ENCODE peak calls at places on chromosome 9, in ten cellular contexts. X is cardiac muscle cell, S is left ventricle myocardium inferior, C is epithelial cell of esophagus, U is sigmoid colon, I is tibial artery, Q is stomach, W is bronchial epithelial cell, L is astrocyte, R is cardiac fibroblast. J is an unnamed sample.

GRCh38 chr9:12785251-12785880 is 10.5 kb downstream of the LURAP1L start:
- DNase-seq in X (no peak), S (no peak), C (peak), U (peak), I (peak), Q (peak), W (peak), L (peak), R (peak), J (peak)

GRCh38 chr9:128633601-128634000 is 23.0 kb downstream of the DYNC2I2 start:
- DNase-seq in X (no peak), S (no peak), C (no peak), U (no peak), I (no peak), Q (no peak), W (no peak), L (no peak), R (no peak), J (no peak)

GRCh38 chr9:127316586-127317383 is 52.2 kb downstream of the GARNL3 start:
- DNase-seq in X (no peak), S (no peak), C (peak), U (no peak), I (peak), Q (no peak), W (peak), L (peak), R (peak), J (no peak)

GRCh38 chr9:21583628-21584027 is 101.5 kb upstream of the IFNE start:
- DNase-seq in X (no peak), S (no peak), C (no peak), U (no peak), I (no peak), Q (no peak), W (no peak), L (peak), R (no peak), J (no peak)

GRCh38 chr9:81372628-81373191 is 316.6 kb downstream of the TLE1 start:
- DNase-seq in X (peak), S (peak), C (no peak), U (no peak), I (peak), Q (peak), W (no peak), L (peak), R (peak), J (no peak)

GRCh38 chr9:131053896-131054295 is 42.4 kb upstream of the AIF1L start:
- DNase-seq in X (no peak), S (no peak), C (no peak), U (no peak), I (no peak), Q (no peak), W (no peak), L (no peak), R (no peak), J (no peak)

GRCh38 chr9:124133752-124134151 is 122.2 kb downstream of the LHX2 start:
- DNase-seq in X (peak), S (no peak), C (no peak), U (no peak), I (peak), Q (peak), W (no peak), L (no peak), R (peak), J (no peak)

GRCh38 chr9:21812415-21812814 is 10.0 kb downstream of the MTAP start:
- DNase-seq in X (peak), S (no peak), C (peak), U (no peak), I (no peak), Q (no peak), W (peak), L (peak), R (peak), J (no peak)

GRCh38 chr9:114738581-114739316 is 56.8 kb upstream of the TEX48 start:
- DNase-seq in X (peak), S (peak), C (peak), U (peak), I (peak), Q (peak), W (peak), L (peak), R (peak), J (no peak)

GRCh38 chr9:116464987-116465571 is 222.0 kb upstream of the TRIM32 start:
- DNase-seq in X (peak), S (no peak), C (no peak), U (no peak), I (no peak), Q (peak), W (no peak), L (no peak), R (no peak), J (no peak)

GRCh38 chr9:116860509-116861120 is 173.5 kb downstream of the TRIM32 start:
- DNase-seq in X (peak), S (peak), C (peak), U (peak), I (peak), Q (peak), W (peak), L (peak), R (peak), J (no peak)

GRCh38 chr9:27276182-27277030 is 20.5 kb downstream of the EQTN start:
- DNase-seq in X (peak), S (no peak), C (peak), U (no peak), I (no peak), Q (no peak), W (peak), L (peak), R (peak), J (no peak)

GRCh38 chr9:3906437-3907213 is 380.8 kb upstream of the RFX3 start:
- DNase-seq in X (peak), S (no peak), C (peak), U (no peak), I (no peak), Q (no peak), W (peak), L (peak), R (peak), J (no peak)

GRCh38 chr9:34547960-34548603 is 25.3 kb upstream of the ENHO start:
- DNase-seq in X (peak), S (peak), C (peak), U (peak), I (peak), Q (peak), W (peak), L (peak), R (peak), J (peak)

GRCh38 chr9:102069969-102070368 is 331.5 kb upstream of the GRIN3A start:
- DNase-seq in X (peak), S (no peak), C (no peak), U (no peak), I (no peak), Q (no peak), W (peak), L (peak), R (peak), J (no peak)

GRCh38 chr9:99560561-99560960 is 261.1 kb upstream of the NR4A3 start:
- DNase-seq in X (no peak), S (no peak), C (no peak), U (no peak), I (no peak), Q (no peak), W (no peak), L (no peak), R (no peak), J (no peak)

GRCh38 chr9:119905706-119906105 is 536.5 kb upstream of the BRINP1 start:
- DNase-seq in X (no peak), S (no peak), C (no peak), U (no peak), I (no peak), Q (no peak), W (no peak), L (no peak), R (no peak), J (no peak)

GRCh38 chr9:125493861-125494554 is 213.0 kb downstream of the MAPKAP1 start:
- DNase-seq in X (no peak), S (no peak), C (no peak), U (no peak), I (no peak), Q (no peak), W (no peak), L (no peak), R (no peak), J (no peak)

GRCh38 chr9:137411670-137412380 is 11.1 kb downstream of the EXD3 start:
- DNase-seq in X (peak), S (peak), C (peak), U (peak), I (peak), Q (peak), W (peak), L (peak), R (peak), J (no peak)

GRCh38 chr9:99112750-99113417 is 8.0 kb downstream of the TGFBR1 start:
- DNase-seq in X (no peak), S (no peak), C (no peak), U (no peak), I (no peak), Q (no peak), W (no peak), L (no peak), R (no peak), J (no peak)

GRCh38 chr9:76818271-76818670 is 54.0 kb downstream of the PCA3 start:
- DNase-seq in X (peak), S (peak), C (peak), U (peak), I (peak), Q (peak), W (peak), L (peak), R (peak), J (peak)

GRCh38 chr9:110110154-110110553 is 97.8 kb downstream of the C9orf152 start:
- DNase-seq in X (no peak), S (no peak), C (no peak), U (no peak), I (no peak), Q (no peak), W (no peak), L (no peak), R (no peak), J (no peak)

GRCh38 chr9:89426389-89426961 is 71.4 kb downstream of the SEMA4D start:
- DNase-seq in X (no peak), S (no peak), C (no peak), U (no peak), I (no peak), Q (no peak), W (no peak), L (no peak), R (no peak), J (no peak)

GRCh38 chr9:36974731-36975130 is 59.3 kb downstream of the PAX5 start:
- DNase-seq in X (no peak), S (no peak), C (no peak), U (no peak), I (no peak), Q (peak), W (no peak), L (no peak), R (no peak), J (no peak)
- TF ChIP-seq CTCF in X (peak), S (no peak), C (peak), U (no peak), I (no peak), Q (no peak), W (peak), L (no peak), R (peak), J (no peak)

GRCh38 chr9:37650299-37650872 is 368 bp upstream of the FRMPD1 start:
- DNase-seq in X (no peak), S (no peak), C (no peak), U (no peak), I (no peak), Q (no peak), W (no peak), L (no peak), R (no peak), J (no peak)
- H3K4me3 ChIP-seq in X (peak), S (peak), C (no peak), U (peak), I (peak), Q (peak), W (no peak), L (no peak), R (no peak), J (peak)

GRCh38 chr9:20335668-20336332 is 286.5 kb downstream of the MLLT3 start:
- DNase-seq in X (no peak), S (no peak), C (no peak), U (no peak), I (no peak), Q (no peak), W (no peak), L (no peak), R (no peak), J (no peak)
- TF ChIP-seq CTCF in X (no peak), S (no peak), C (no peak), U (no peak), I (no peak), Q (no peak), W (no peak), L (no peak), R (no peak), J (no peak)

GRCh38 chr9:93953492-93954435 is 1.4 kb downstream of the BARX1 start:
- DNase-seq in X (no peak), S (no peak), C (no peak), U (peak), I (no peak), Q (no peak), W (no peak), L (no peak), R (no peak), J (no peak)
- H3K4me3 ChIP-seq in X (no peak), S (peak), C (no peak), U (no peak), I (no peak), Q (peak), W (no peak), L (no peak), R (no peak), J (peak)

GRCh38 chr9:35675732-35676392 is 2.1 kb downstream of the CA9 start:
- DNase-seq in X (peak), S (no peak), C (no peak), U (no peak), I (no peak), Q (peak), W (no peak), L (no peak), R (no peak), J (no peak)
- TF ChIP-seq CTCF in X (peak), S (peak), C (no peak), U (no peak), I (no peak), Q (no peak), W (no peak), L (no peak), R (no peak), J (no peak)

DNA sequence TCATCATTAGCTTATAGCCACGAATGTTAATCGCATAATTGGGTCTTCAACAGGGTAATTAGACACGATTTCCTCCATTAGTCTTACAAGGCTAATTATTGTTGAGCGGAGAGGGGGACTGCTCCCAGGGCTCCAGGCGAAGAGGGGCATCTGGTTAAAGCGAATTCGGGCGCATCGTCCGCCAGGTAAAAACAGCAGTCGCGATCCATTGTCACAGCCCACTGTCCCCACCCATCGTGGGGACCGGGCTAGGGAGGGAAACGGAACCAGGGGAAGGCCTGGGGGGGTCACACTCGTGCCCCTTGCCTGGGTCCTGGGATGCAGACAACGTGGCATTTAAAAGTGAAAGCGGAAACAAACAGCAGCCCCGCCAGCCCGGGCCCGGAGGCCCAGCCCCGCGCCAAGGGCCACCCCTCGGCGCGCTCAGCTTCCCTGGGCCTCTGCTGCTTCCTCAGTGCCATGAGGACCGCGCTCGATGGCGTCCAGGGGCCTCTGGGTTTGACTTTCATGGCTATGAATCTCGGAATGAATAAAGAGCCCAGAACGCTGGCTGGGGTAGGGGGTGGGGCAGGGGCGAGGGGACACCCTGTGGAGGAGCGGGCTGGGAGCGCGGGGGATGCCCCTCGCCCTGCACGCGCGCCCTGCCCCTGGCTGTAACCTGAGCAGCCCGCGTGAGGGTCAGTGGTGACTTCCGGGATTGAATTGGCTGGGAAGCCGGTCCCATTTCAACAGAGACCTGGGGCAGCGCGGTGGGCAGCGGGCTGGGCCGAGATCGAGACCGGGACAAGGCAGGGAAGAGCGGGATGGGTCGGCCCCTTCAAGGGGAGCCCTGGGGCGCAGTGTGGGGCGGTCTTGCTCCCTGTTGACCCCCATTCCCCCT is 99.9 kb downstream of the GTF3C4 start:
- DNase-seq in X (peak), S (peak), C (peak), U (peak), I (peak), Q (peak), W (no peak), L (peak), R (peak), J (peak)
- H3K4me3 ChIP-seq in X (peak), S (peak), C (peak), U (peak), I (peak), Q (peak), W (peak), L (peak), R (peak), J (peak)

DNA sequence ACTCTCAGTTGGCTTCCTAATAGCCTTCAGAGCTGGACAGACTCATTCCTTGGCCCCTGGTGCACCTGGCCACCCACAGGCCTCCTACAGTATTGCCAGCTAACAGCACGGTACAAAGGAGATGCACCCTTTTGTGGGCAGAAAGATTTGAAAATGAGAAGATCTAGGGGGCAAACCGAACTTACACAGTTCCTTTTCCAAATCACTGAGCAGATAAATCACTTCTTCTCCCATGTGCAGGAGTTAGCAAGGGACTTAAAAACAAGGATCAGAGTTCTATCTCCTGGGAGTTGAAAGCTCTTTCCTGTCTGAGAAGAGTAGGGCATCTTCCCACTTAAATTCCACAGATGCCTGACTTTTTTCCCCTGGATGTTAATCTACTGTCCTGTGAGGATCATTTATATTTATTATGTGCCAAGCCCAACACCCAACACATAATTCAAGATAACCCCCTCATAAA is 207.4 kb upstream of the DAPK1 start:
- DNase-seq in X (peak), S (no peak), C (peak), U (no peak), I (no peak), Q (no peak), W (no peak), L (no peak), R (peak), J (no peak)
- TF ChIP-seq CTCF in X (peak), S (no peak), C (peak), U (no peak), I (peak), Q (no peak), W (no peak), L (peak), R (peak), J (no peak)

DNA sequence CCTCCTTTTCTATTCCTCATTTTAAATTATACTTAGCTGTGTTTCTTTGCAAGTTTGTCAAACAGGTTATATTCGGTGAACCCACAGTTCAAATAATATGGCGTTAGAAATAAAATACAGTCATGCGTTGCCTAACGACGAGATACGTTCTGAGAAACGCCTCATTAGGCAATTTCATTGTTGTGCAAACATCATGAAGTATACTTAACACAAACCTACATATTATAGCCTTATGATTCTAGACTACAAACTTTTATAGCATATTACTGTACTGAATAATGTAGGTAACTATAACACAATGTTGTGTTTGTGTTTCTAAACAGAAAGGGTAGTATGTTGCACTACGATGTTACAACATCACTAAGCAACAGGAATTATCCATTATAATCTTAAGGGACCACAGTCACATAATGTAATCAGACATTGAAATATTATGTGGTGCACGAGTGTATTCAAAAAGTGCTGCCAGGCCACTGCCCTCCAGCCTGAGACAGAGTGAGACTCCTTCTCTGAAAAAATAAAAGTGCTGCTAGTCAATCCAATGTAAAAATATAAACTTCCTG is 3.0 kb upstream of the SMC2 start:
- DNase-seq in X (no peak), S (no peak), C (no peak), U (no peak), I (no peak), Q (no peak), W (no peak), L (no peak), R (peak), J (no peak)
- H3K4me3 ChIP-seq in X (no peak), S (peak), C (no peak), U (peak), I (no peak), Q (no peak), W (no peak), L (no peak), R (no peak), J (peak)